ENCODE peak calls at places on chromosome 11, in four cellular contexts. R is upper lobe of right lung, P is glutamatergic neuron, Z is Calu3. H is an unnamed sample.

GRCh38 chr11:35040221-35040942 is 98.6 kb upstream of the CD44 start:
- DNase-seq in Z (no peak), P (no peak), R (no peak), H (no peak)

GRCh38 chr11:95327273-95327948 is 96.4 kb upstream of the SESN3 start:
- DNase-seq in P (no peak), Z (peak), R (no peak), H (no peak)

GRCh38 chr11:114135737-114136151 is 76.2 kb downstream of the ZBTB16 start:
- DNase-seq in P (no peak), R (no peak), Z (no peak), H (no peak)

GRCh38 chr11:16148301-16148787 is 208.0 kb downstream of the SOX6 start:
- DNase-seq in R (no peak), Z (no peak), P (no peak), H (no peak)

GRCh38 chr11:115324569-115325432 is 179.4 kb downstream of the CADM1 start:
- DNase-seq in R (no peak), Z (peak), P (no peak), H (no peak)

GRCh38 chr11:134754823-134755198 is 342.8 kb upstream of the B3GAT1 start:
- DNase-seq in Z (no peak), R (no peak), P (no peak), H (no peak)

GRCh38 chr11:123797065-123797940 is 8.8 kb downstream of the OR6M1 start:
- DNase-seq in P (no peak), Z (no peak), R (no peak), H (no peak)

GRCh38 chr11:116641561-116642045 is 131.2 kb downstream of the BUD13 start:
- DNase-seq in P (peak), R (peak), Z (peak), H (no peak)

GRCh38 chr11:106733518-106734162 is 284.6 kb downstream of the GUCY1A2 start:
- DNase-seq in R (no peak), Z (no peak), P (no peak), H (no peak)

GRCh38 chr11:123409886-123410549 is 20.1 kb upstream of the GRAMD1B start:
- DNase-seq in R (no peak), Z (no peak), P (no peak), H (no peak)

GRCh38 chr11:116544721-116545120 is 228.1 kb downstream of the BUD13 start:
- DNase-seq in Z (no peak), R (peak), P (no peak), H (no peak)

GRCh38 chr11:6259638-6260019 is at the start of gene CCKBR:
- DNase-seq in P (peak), Z (peak), R (peak), H (no peak)

GRCh38 chr11:127789887-127790286 is 789.3 kb upstream of the KIRREL3 start:
- DNase-seq in P (peak), Z (peak), R (no peak), H (no peak)

GRCh38 chr11:78341841-78342240 is 75.8 kb downstream of the GAB2 start:
- DNase-seq in Z (no peak), P (no peak), R (no peak), H (no peak)

GRCh38 chr11:63761173-63761572 is 7.4 kb downstream of the ZFTA start:
- DNase-seq in Z (no peak), P (peak), R (no peak), H (no peak)

GRCh38 chr11:102587722-102588121 is 37.4 kb downstream of the MMP20 start:
- DNase-seq in R (no peak), P (no peak), Z (no peak), H (no peak)

GRCh38 chr11:66267379-66268209 is 845 bp upstream of the RAB1B start:
- DNase-seq in P (peak), Z (peak), R (peak), H (no peak)
- TF ChIP-seq CTCF in P (peak), Z (no peak), R (no peak), H (peak)

DNA sequence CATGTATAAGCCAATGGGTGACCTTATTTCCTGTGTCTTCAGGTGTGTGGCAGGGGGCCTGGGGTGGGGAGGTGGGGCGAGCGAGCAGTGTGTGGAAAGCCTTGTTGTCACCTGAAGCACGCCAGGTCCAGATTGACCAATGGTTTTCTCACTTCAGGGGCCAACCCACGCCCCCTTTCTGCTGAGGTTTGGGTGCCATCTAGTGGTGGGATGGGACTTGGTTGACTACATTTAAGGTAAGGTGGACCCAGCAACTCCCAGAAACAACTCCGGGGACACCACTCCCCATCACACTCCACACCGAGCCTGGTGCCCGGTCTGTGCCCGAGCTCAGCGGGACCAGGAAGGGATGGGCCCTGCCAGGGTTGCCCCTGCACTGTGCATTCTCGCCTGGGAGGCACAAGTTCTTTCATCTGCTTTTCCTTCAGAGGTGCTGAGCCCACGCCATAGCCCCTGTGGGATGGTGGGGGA is 40.0 kb downstream of the TPCN2 start:
- DNase-seq in R (no peak), P (peak), Z (peak), H (no peak)
- TF ChIP-seq CTCF in R (peak), P (peak), Z (peak), H (peak)

GRCh38 chr11:104547996-104548661 is 350.1 kb downstream of the CASP12 start:
- DNase-seq in Z (no peak), R (no peak), P (no peak), H (no peak)
- TF ChIP-seq CTCF in Z (no peak), R (no peak), P (no peak), H (no peak)

GRCh38 chr11:57662893-57663292 is 5.0 kb upstream of the ZDHHC5 start:
- DNase-seq in Z (no peak), R (no peak), P (no peak), H (no peak)
- TF ChIP-seq CTCF in Z (no peak), R (no peak), P (no peak), H (peak)

GRCh38 chr11:119207300-119207570 is 1.1 kb downstream of the CBL start:
- DNase-seq in P (no peak), Z (no peak), R (no peak), H (no peak)
- TF ChIP-seq CTCF in P (no peak), Z (no peak), R (no peak), H (no peak)

DNA sequence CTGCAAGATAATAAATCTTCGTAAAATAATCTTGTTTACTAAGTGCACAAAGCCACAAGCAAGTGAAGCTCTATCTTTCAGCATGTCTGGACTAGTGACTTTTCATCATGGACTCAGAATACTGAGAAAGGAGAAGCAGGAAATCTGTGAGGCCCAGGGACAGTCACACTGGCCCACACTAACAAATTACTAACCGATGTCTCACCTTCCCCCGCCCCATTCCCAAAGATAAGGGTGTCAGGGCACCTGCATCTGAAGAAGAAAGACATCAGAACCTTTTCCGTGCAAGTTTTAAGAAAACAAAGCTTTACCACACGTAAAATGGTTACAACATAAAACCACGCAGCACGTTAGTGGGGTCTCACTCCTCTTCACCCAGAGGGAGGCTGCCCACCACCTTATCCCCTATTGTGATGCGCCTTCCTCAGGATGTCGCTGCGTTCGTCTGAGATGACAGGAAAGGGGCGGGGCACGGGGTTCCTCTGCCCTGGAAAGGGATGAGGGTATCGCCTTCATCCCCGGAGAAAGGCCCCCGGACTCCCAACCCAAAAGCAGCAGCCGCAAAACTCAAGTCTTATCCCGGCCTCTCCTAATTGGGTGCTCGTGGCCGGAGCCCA is 603 bp downstream of the BTBD10 start:
- DNase-seq in Z (peak), R (no peak), P (peak), H (no peak)
- TF ChIP-seq CTCF in Z (no peak), R (no peak), P (no peak), H (no peak)

DNA sequence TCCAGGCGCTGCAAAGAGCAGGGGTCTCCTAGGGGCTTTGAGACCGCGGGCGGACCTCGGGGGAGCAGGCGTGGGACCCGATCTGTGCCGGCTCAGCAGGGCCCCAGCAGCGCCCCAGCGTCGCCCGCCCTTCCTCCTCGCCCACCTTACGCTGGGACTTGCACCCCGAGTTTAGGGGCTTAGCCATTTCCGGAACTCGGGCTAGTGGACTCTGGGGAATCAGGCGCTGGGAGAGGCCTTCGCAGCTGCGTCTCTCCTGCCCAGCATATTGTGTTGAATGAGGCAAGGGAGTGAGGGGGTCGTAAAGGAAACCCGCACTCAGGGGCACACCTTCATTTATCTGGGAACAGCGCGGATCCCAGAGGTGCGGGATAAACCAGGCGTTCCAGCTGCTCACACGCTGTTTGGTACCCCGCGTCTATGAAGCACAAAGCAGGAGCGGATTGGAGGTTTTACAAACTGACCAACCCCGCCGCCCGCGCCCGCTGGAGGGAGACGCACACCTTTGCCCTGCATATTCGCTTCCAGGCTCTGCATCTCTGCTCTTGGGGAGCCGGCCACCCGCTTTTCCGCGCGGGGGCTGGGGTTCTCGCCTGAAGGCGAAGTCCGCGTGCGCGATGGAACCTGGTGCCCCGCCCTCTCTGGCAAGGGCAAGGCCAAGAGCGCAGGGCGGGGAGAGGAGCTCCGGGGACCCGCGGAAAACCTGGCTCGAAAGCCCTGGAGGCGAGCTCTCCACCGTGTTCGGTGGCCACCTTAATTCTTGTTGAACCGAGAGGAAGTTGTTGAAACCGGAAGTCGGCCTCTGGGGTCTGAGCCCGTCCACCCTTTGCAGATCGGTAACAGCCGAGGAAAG is 6.7 kb upstream of the ALX4 start:
- DNase-seq in P (peak), R (peak), Z (no peak), H (no peak)
- TF ChIP-seq CTCF in P (no peak), R (no peak), Z (no peak), H (no peak)

GRCh38 chr11:2269601-2270321 is 627 bp downstream of the ASCL2 start:
- DNase-seq in P (peak), R (peak), Z (no peak), H (no peak)
- TF ChIP-seq CTCF in P (no peak), R (peak), Z (no peak), H (peak)

GRCh38 chr11:72751293-72752087 is 718 bp downstream of the ARAP1 start:
- DNase-seq in P (no peak), Z (no peak), R (no peak), H (no peak)

GRCh38 chr11:72753341-72754148 is 1.3 kb upstream of the ARAP1 start:
- DNase-seq in P (no peak), Z (no peak), R (no peak), H (no peak)

GRCh38 chr11:72754149-72754543 is 1.9 kb upstream of the ARAP1 start:
- DNase-seq in R (no peak), Z (no peak), P (no peak), H (no peak)

GRCh38 chr11:72750556-72751292 is 1.5 kb downstream of the ARAP1 start:
- DNase-seq in R (no peak), P (no peak), Z (no peak), H (no peak)

GRCh38 chr11:72752088-72752914 is at the start of gene ARAP1:
- DNase-seq in Z (peak), P (peak), R (peak), H (no peak)
- TF ChIP-seq CTCF in Z (no peak), P (no peak), R (no peak), H (no peak)

H was measured in chondrocyte.